ENCODE peak calls at places on chromosomes 12 and 14, in nine cellular contexts. G is COR-L47; W is epithelial cell of esophagus; Z is NCI-H2029; Y is activated naive CD4-positive, alpha-beta T cell treated with anti-CD3 and anti-CD28 coated beads, Interleukin-2, amount 10 ng/mL, durations not matched to agents 7 days and 5 days; R is AG09309; K is iPS DF 6.9; V is stomach; T is GM20000. H is an unnamed sample.

GRCh38 chr12:7019043-7019569 is 830 bp upstream of the LPCAT3 start:
- DNase-seq in G (no peak), W (no peak), Z (no peak), Y (no peak), R (no peak), K (no peak), V (no peak), T (no peak), H (no peak)

GRCh38 chr14:92609955-92610354 is 96.4 kb downstream of the RIN3 start:
- DNase-seq in G (no peak), W (peak), Z (no peak), Y (no peak), R (no peak), K (no peak), V (no peak), T (no peak), H (no peak)

GRCh38 chr12:101042211-101042610 is 167.8 kb downstream of the SLC5A8 start:
- DNase-seq in G (peak), W (peak), Z (peak), Y (no peak), R (no peak), K (no peak), V (no peak), T (no peak), H (no peak)

GRCh38 chr12:27142102-27142721 is 59.8 kb upstream of the C12orf71 start:
- DNase-seq in G (peak), W (peak), Z (peak), Y (peak), R (peak), K (peak), V (peak), T (peak), H (peak)

GRCh38 chr14:59869381-59870255 is 958 bp downstream of the RTN1 start:
- DNase-seq in G (peak), W (no peak), Z (no peak), Y (no peak), R (no peak), K (no peak), V (no peak), T (no peak), H (no peak)

GRCh38 chr12:6437586-6437985 is 7.2 kb upstream of the CD27 start:
- DNase-seq in G (no peak), W (no peak), Z (no peak), Y (no peak), R (no peak), K (no peak), V (no peak), T (no peak), H (no peak)

GRCh38 chr14:72546359-72547035 is 347.4 kb downstream of the DPF3 start:
- DNase-seq in G (no peak), W (no peak), Z (no peak), Y (no peak), R (no peak), K (no peak), V (no peak), T (no peak), H (no peak)

GRCh38 chr12:50187084-50187900 is 20.1 kb upstream of the CERS5 start:
- DNase-seq in G (no peak), W (no peak), Z (no peak), Y (no peak), R (peak), K (no peak), V (no peak), T (peak), H (peak)

GRCh38 chr14:35287481-35288013 is 4.6 kb upstream of the PSMA6 start:
- DNase-seq in G (no peak), W (peak), Z (no peak), Y (no peak), R (no peak), K (no peak), V (peak), T (no peak), H (no peak)

GRCh38 chr12:116689586-116689985 is 48.3 kb downstream of the SPRING1 start:
- DNase-seq in G (no peak), W (no peak), Z (no peak), Y (no peak), R (no peak), K (no peak), V (no peak), T (no peak), H (no peak)

GRCh38 chr12:22527999-22528398 is 16.3 kb downstream of the C2CD5 start:
- DNase-seq in G (no peak), W (no peak), Z (no peak), Y (no peak), R (peak), K (no peak), V (no peak), T (no peak), H (peak)

GRCh38 chr12:62909340-62909739 is 25.6 kb downstream of the PPM1H start:
- DNase-seq in G (no peak), W (no peak), Z (no peak), Y (no peak), R (no peak), K (no peak), V (no peak), T (no peak), H (no peak)

GRCh38 chr12:48183876-48184548 is 568 bp downstream of the CCDC184 start:
- DNase-seq in G (no peak), W (no peak), Z (no peak), Y (peak), R (no peak), K (no peak), V (no peak), T (no peak), H (no peak)

GRCh38 chr12:20154060-20154459 is 214.3 kb upstream of the PDE3A start:
- DNase-seq in G (no peak), W (no peak), Z (no peak), Y (no peak), R (no peak), K (no peak), V (no peak), T (no peak), H (no peak)

GRCh38 chr12:64826234-64826633 is 1.8 kb downstream of the TBC1D30 start:
- DNase-seq in G (peak), W (peak), Z (peak), Y (peak), R (no peak), K (peak), V (peak), T (peak), H (no peak)

GRCh38 chr12:68760806-68761441 is 14.9 kb downstream of the SLC35E3 start:
- DNase-seq in G (no peak), W (no peak), Z (no peak), Y (no peak), R (no peak), K (no peak), V (no peak), T (no peak), H (no peak)

GRCh38 chr14:37232907-37233481 is 35.3 kb downstream of the MIPOL1 start:
- DNase-seq in G (peak), W (peak), Z (peak), Y (no peak), R (peak), K (peak), V (no peak), T (peak), H (peak)

GRCh38 chr14:72646861-72647528 is 246.9 kb downstream of the DPF3 start:
- DNase-seq in G (no peak), W (peak), Z (no peak), Y (no peak), R (no peak), K (no peak), V (no peak), T (no peak), H (no peak)

GRCh38 chr12:111298583-111299436 is 70.1 kb downstream of the PHETA1 start:
- DNase-seq in G (peak), W (peak), Z (peak), Y (peak), R (no peak), K (no peak), V (peak), T (peak), H (peak)

GRCh38 chr14:101122114-101122854 is 218.8 kb upstream of the RTL1 start:
- DNase-seq in G (no peak), W (no peak), Z (no peak), Y (no peak), R (no peak), K (no peak), V (peak), T (no peak), H (no peak)

GRCh38 chr12:92070864-92071445 is 74.7 kb downstream of the BTG1 start:
- DNase-seq in G (no peak), W (no peak), Z (no peak), Y (no peak), R (no peak), K (no peak), V (peak), T (no peak), H (no peak)

GRCh38 chr14:53432378-53432802 is 279.3 kb upstream of the DDHD1 start:
- DNase-seq in G (no peak), W (peak), Z (no peak), Y (peak), R (peak), K (peak), V (no peak), T (peak), H (peak)

GRCh38 chr14:105974902-105975301 is 448.5 kb downstream of the TMEM121 start:
- DNase-seq in G (peak), W (no peak), Z (no peak), Y (peak), R (no peak), K (no peak), V (no peak), T (peak), H (no peak)

GRCh38 chr12:19261773-19262172 is 132.2 kb downstream of the PLEKHA5 start:
- DNase-seq in G (no peak), W (no peak), Z (no peak), Y (no peak), R (no peak), K (no peak), V (no peak), T (no peak), H (no peak)

GRCh38 chr12:129610601-129611120 is 293.2 kb downstream of the TMEM132D start:
- DNase-seq in G (no peak), W (no peak), Z (no peak), Y (no peak), R (no peak), K (no peak), V (no peak), T (no peak), H (no peak)

GRCh38 chr12:112130461-112130998 is 5.2 kb downstream of the TRAFD1 start:
- DNase-seq in G (no peak), W (no peak), Z (no peak), Y (no peak), R (no peak), K (no peak), V (no peak), T (peak), H (no peak)

GRCh38 chr12:99954724-99955123 is 30.0 kb downstream of the ANKS1B start:
- DNase-seq in G (no peak), W (no peak), Z (no peak), Y (no peak), R (no peak), K (no peak), V (no peak), T (no peak), H (no peak)

GRCh38 chr12:32419520-32419960 is 20.2 kb downstream of the FGD4 start:
- DNase-seq in G (no peak), W (peak), Z (no peak), Y (no peak), R (no peak), K (no peak), V (no peak), T (no peak), H (no peak)

GRCh38 chr14:75310295-75311059 is 31.8 kb downstream of the FOS start:
- DNase-seq in G (peak), W (peak), Z (peak), Y (no peak), R (no peak), K (no peak), V (peak), T (no peak), H (peak)

GRCh38 chr12:81263072-81263471 is 185.2 kb downstream of the ACSS3 start:
- DNase-seq in G (no peak), W (no peak), Z (no peak), Y (no peak), R (no peak), K (no peak), V (no peak), T (no peak), H (no peak)